ENCODE peak calls at places on chromosome 7, in six cellular contexts. One of them, this sample, is unnamed.

GRCh38 chr7:30285067-30285530 is 702 bp downstream of the ZNRF2 start:
- DNase-seq in Panc1: no peak
- DNase-seq in psoas muscle: peak
- DNase-seq in A549: no peak
- DNase-seq in IMR-90: peak
- DNase-seq in body of pancreas: peak
- DNase-seq in this sample: no peak

GRCh38 chr7:102404005-102404861 is 8.1 kb downstream of the PRKRIP1 start:
- DNase-seq in A549: peak
- DNase-seq in psoas muscle: no peak
- DNase-seq in IMR-90: peak
- DNase-seq in body of pancreas: no peak
- DNase-seq in Panc1: peak
- DNase-seq in this sample: peak

GRCh38 chr7:155948845-155949244 is 136.6 kb upstream of the SHH start:
- DNase-seq in A549: no peak
- DNase-seq in IMR-90: no peak
- DNase-seq in psoas muscle: no peak
- DNase-seq in body of pancreas: no peak
- DNase-seq in Panc1: no peak
- DNase-seq in this sample: no peak

GRCh38 chr7:84196007-84196551 is 1.5 kb upstream of the SEMA3A start:
- DNase-seq in Panc1: no peak
- DNase-seq in psoas muscle: no peak
- DNase-seq in A549: peak
- DNase-seq in body of pancreas: no peak
- DNase-seq in IMR-90: peak
- DNase-seq in this sample: no peak

GRCh38 chr7:130352335-130353074 is 7.9 kb downstream of the CPA5 start:
- DNase-seq in body of pancreas: no peak
- DNase-seq in Panc1: no peak
- DNase-seq in psoas muscle: no peak
- DNase-seq in IMR-90: peak
- DNase-seq in A549: no peak
- DNase-seq in this sample: peak

GRCh38 chr7:18126274-18126673 is 98.6 kb upstream of the PRPS1L1 start:
- DNase-seq in IMR-90: no peak
- DNase-seq in Panc1: no peak
- DNase-seq in A549: no peak
- DNase-seq in psoas muscle: no peak
- DNase-seq in body of pancreas: no peak
- DNase-seq in this sample: no peak

GRCh38 chr7:32941996-32942782 is 15.1 kb upstream of the FKBP9 start:
- DNase-seq in IMR-90: peak
- DNase-seq in psoas muscle: peak
- DNase-seq in body of pancreas: peak
- DNase-seq in Panc1: no peak
- DNase-seq in A549: peak
- DNase-seq in this sample: no peak

GRCh38 chr7:37218956-37219355 is 229.7 kb downstream of the ELMO1 start:
- DNase-seq in A549: no peak
- DNase-seq in psoas muscle: no peak
- DNase-seq in Panc1: no peak
- DNase-seq in body of pancreas: no peak
- DNase-seq in IMR-90: no peak
- DNase-seq in this sample: no peak

GRCh38 chr7:117993377-117994003 is 120.2 kb upstream of the CTTNBP2 start:
- DNase-seq in psoas muscle: no peak
- DNase-seq in body of pancreas: peak
- DNase-seq in A549: peak
- DNase-seq in IMR-90: peak
- DNase-seq in Panc1: peak
- DNase-seq in this sample: peak

GRCh38 chr7:30468791-30469190 is 9.8 kb downstream of the NOD1 start:
- DNase-seq in psoas muscle: no peak
- DNase-seq in A549: no peak
- DNase-seq in IMR-90: peak
- DNase-seq in body of pancreas: peak
- DNase-seq in Panc1: no peak
- DNase-seq in this sample: no peak

GRCh38 chr7:52749880-52750279 is 285.6 kb upstream of the POM121L12 start:
- DNase-seq in A549: no peak
- DNase-seq in Panc1: no peak
- DNase-seq in IMR-90: no peak
- DNase-seq in body of pancreas: no peak
- DNase-seq in psoas muscle: no peak
- DNase-seq in this sample: no peak

GRCh38 chr7:99742737-99743394 is 7.9 kb upstream of the CYP3A7 start:
- DNase-seq in Panc1: no peak
- DNase-seq in psoas muscle: no peak
- DNase-seq in A549: no peak
- DNase-seq in IMR-90: no peak
- DNase-seq in body of pancreas: no peak
- DNase-seq in this sample: no peak

GRCh38 chr7:10521306-10521705 is 452.4 kb upstream of the PHF14 start:
- DNase-seq in Panc1: no peak
- DNase-seq in A549: no peak
- DNase-seq in psoas muscle: no peak
- DNase-seq in IMR-90: no peak
- DNase-seq in body of pancreas: no peak
- DNase-seq in this sample: no peak

GRCh38 chr7:147197006-147197405 is 1080.4 kb downstream of the CNTNAP2 start:
- DNase-seq in IMR-90: no peak
- DNase-seq in psoas muscle: no peak
- DNase-seq in Panc1: no peak
- DNase-seq in A549: peak
- DNase-seq in body of pancreas: no peak
- DNase-seq in this sample: no peak

GRCh38 chr7:84912993-84913635 is 273.7 kb downstream of the SEMA3D start:
- DNase-seq in IMR-90: no peak
- DNase-seq in Panc1: no peak
- DNase-seq in A549: no peak
- DNase-seq in psoas muscle: no peak
- DNase-seq in body of pancreas: no peak
- DNase-seq in this sample: no peak

GRCh38 chr7:69893915-69894314 is 295.6 kb downstream of the AUTS2 start:
- DNase-seq in IMR-90: no peak
- DNase-seq in Panc1: no peak
- DNase-seq in body of pancreas: no peak
- DNase-seq in A549: peak
- DNase-seq in psoas muscle: no peak
- DNase-seq in this sample: peak

GRCh38 chr7:14761506-14762296 is 140.8 kb downstream of the DGKB start:
- DNase-seq in psoas muscle: peak
- DNase-seq in IMR-90: peak
- DNase-seq in Panc1: no peak
- DNase-seq in A549: no peak
- DNase-seq in body of pancreas: peak
- DNase-seq in this sample: peak

GRCh38 chr7:131538791-131539179 is 17.6 kb downstream of the PODXL start:
- DNase-seq in IMR-90: no peak
- DNase-seq in body of pancreas: no peak
- DNase-seq in psoas muscle: peak
- DNase-seq in Panc1: no peak
- DNase-seq in A549: no peak
- DNase-seq in this sample: no peak

GRCh38 chr7:50142421-50143113 is 49.5 kb upstream of the ZPBP start:
- DNase-seq in psoas muscle: no peak
- DNase-seq in IMR-90: peak
- DNase-seq in body of pancreas: peak
- DNase-seq in Panc1: no peak
- DNase-seq in A549: peak
- DNase-seq in this sample: peak

GRCh38 chr7:194257-194995 is 2.1 kb downstream of the FAM20C start:
- DNase-seq in body of pancreas: no peak
- DNase-seq in IMR-90: peak
- DNase-seq in Panc1: no peak
- DNase-seq in A549: no peak
- DNase-seq in psoas muscle: no peak
- DNase-seq in this sample: no peak

GRCh38 chr7:132575987-132576722 is at the start of gene PLXNA4:
- DNase-seq in IMR-90: no peak
- DNase-seq in A549: no peak
- DNase-seq in body of pancreas: no peak
- DNase-seq in psoas muscle: peak
- DNase-seq in Panc1: no peak
- DNase-seq in this sample: no peak

GRCh38 chr7:150799741-150800575 is at the start of gene TMEM176B:
- DNase-seq in Panc1: no peak
- DNase-seq in A549: no peak
- DNase-seq in body of pancreas: peak
- DNase-seq in psoas muscle: peak
- DNase-seq in IMR-90: no peak
- DNase-seq in this sample: no peak

GRCh38 chr7:154928136-154929005 is 74.6 kb downstream of the PAXIP1 start:
- DNase-seq in A549: peak
- DNase-seq in IMR-90: peak
- DNase-seq in psoas muscle: no peak
- DNase-seq in Panc1: peak
- DNase-seq in body of pancreas: peak
- DNase-seq in this sample: peak

GRCh38 chr7:157615101-157615817 is 278.5 kb downstream of the DNAJB6 start:
- DNase-seq in psoas muscle: no peak
- DNase-seq in Panc1: no peak
- DNase-seq in A549: no peak
- DNase-seq in IMR-90: peak
- DNase-seq in body of pancreas: no peak
- DNase-seq in this sample: peak

GRCh38 chr7:140059288-140060242 is 3.2 kb downstream of the PARP12 start:
- DNase-seq in psoas muscle: no peak
- DNase-seq in body of pancreas: peak
- DNase-seq in Panc1: peak
- DNase-seq in A549: peak
- DNase-seq in IMR-90: peak
- DNase-seq in this sample: no peak

GRCh38 chr7:122803323-122803722 is 82.9 kb downstream of the CADPS2 start:
- DNase-seq in Panc1: no peak
- DNase-seq in psoas muscle: no peak
- DNase-seq in body of pancreas: peak
- DNase-seq in A549: peak
- DNase-seq in IMR-90: no peak
- DNase-seq in this sample: peak
- TF ChIP-seq CTCF in Panc1: peak
- TF ChIP-seq CTCF in psoas muscle: peak
- TF ChIP-seq CTCF in body of pancreas: peak
- TF ChIP-seq CTCF in A549: peak
- TF ChIP-seq CTCF in IMR-90: no peak
- TF ChIP-seq CTCF in this sample: peak

GRCh38 chr7:105816954-105817615 is 59.3 kb downstream of the ATXN7L1 start:
- DNase-seq in psoas muscle: no peak
- DNase-seq in IMR-90: peak
- DNase-seq in Panc1: no peak
- DNase-seq in body of pancreas: no peak
- DNase-seq in A549: no peak
- DNase-seq in this sample: no peak
- H3K4me3 ChIP-seq in psoas muscle: no peak
- H3K4me3 ChIP-seq in IMR-90: no peak
- H3K4me3 ChIP-seq in Panc1: no peak
- H3K4me3 ChIP-seq in body of pancreas: no peak
- H3K4me3 ChIP-seq in A549: no peak
- H3K4me3 ChIP-seq in this sample: no peak

GRCh38 chr7:95526128-95526738 is 40.5 kb downstream of the ASB4 start:
- DNase-seq in IMR-90: no peak
- DNase-seq in Panc1: no peak
- DNase-seq in A549: no peak
- DNase-seq in psoas muscle: no peak
- DNase-seq in body of pancreas: no peak
- DNase-seq in this sample: no peak

GRCh38 chr7:95527033-95527775 is 41.5 kb downstream of the ASB4 start:
- DNase-seq in IMR-90: peak
- DNase-seq in A549: peak
- DNase-seq in Panc1: peak
- DNase-seq in psoas muscle: peak
- DNase-seq in body of pancreas: peak
- DNase-seq in this sample: peak

GRCh38 chr7:95525503-95525902 is 39.8 kb downstream of the ASB4 start:
- DNase-seq in A549: no peak
- DNase-seq in Panc1: no peak
- DNase-seq in IMR-90: no peak
- DNase-seq in body of pancreas: no peak
- DNase-seq in psoas muscle: no peak
- DNase-seq in this sample: no peak

GRCh38 chr7:95529701-95530100 is 44.0 kb downstream of the ASB4 start:
- DNase-seq in A549: no peak
- DNase-seq in Panc1: no peak
- DNase-seq in body of pancreas: no peak
- DNase-seq in IMR-90: no peak
- DNase-seq in psoas muscle: no peak
- DNase-seq in this sample: no peak

GRCh38 chr7:95527776-95528250 is 42.1 kb downstream of the ASB4 start:
- DNase-seq in A549: no peak
- DNase-seq in psoas muscle: peak
- DNase-seq in IMR-90: no peak
- DNase-seq in body of pancreas: no peak
- DNase-seq in Panc1: no peak
- DNase-seq in this sample: no peak
- TF ChIP-seq CTCF in A549: no peak
- TF ChIP-seq CTCF in psoas muscle: no peak
- TF ChIP-seq CTCF in IMR-90: no peak
- TF ChIP-seq CTCF in body of pancreas: no peak
- TF ChIP-seq CTCF in Panc1: peak
- TF ChIP-seq CTCF in this sample: no peak

GRCh38 chr7:116955801-116956514 is 2.7 kb downstream of the ST7 start:
- DNase-seq in A549: no peak
- DNase-seq in Panc1: no peak
- DNase-seq in psoas muscle: no peak
- DNase-seq in body of pancreas: peak
- DNase-seq in IMR-90: no peak
- DNase-seq in this sample: peak
- H3K4me3 ChIP-seq in A549: no peak
- H3K4me3 ChIP-seq in Panc1: no peak
- H3K4me3 ChIP-seq in psoas muscle: peak
- H3K4me3 ChIP-seq in body of pancreas: no peak
- H3K4me3 ChIP-seq in IMR-90: no peak
- H3K4me3 ChIP-seq in this sample: no peak

This sample was measured in astrocyte of the cerebellum.